ENCODE peak calls at places on chromosomes 2 and 18, in eight cellular contexts. Z is heart left ventricle, U is breast epithelium, B is spleen, P is thyroid gland, L is psoas muscle, K is thoracic aorta, Y is left lung. S is an unnamed sample.

GRCh38 chr2:43424262-43425207 is 171.3 kb downstream of the THADA start:
- DNase-seq in K (no peak), Z (no peak), U (no peak), L (no peak), B (no peak), Y (no peak), P (no peak), S (no peak)

GRCh38 chr2:63343397-63344109 is 244.7 kb downstream of the WDPCP start:
- DNase-seq in P (no peak), B (no peak), U (no peak), Y (no peak), Z (no peak), K (no peak), L (no peak), S (no peak)

GRCh38 chr18:75533954-75534353 is 106.5 kb upstream of the SMIM21 start:
- DNase-seq in U (no peak), B (no peak), Y (peak; percentile 44), Z (no peak), P (no peak), L (no peak), K (no peak), S (no peak)

GRCh38 chr2:57987835-57988573 is 58.6 kb upstream of the VRK2 start:
- DNase-seq in P (no peak), B (no peak), U (no peak), K (no peak), Z (no peak), L (no peak), Y (no peak), S (no peak)

GRCh38 chr2:24399434-24400206 is 39.3 kb upstream of the ITSN2 start:
- DNase-seq in Y (no peak), U (no peak), P (no peak), K (no peak), B (no peak), Z (no peak), L (no peak), S (no peak)

GRCh38 chr2:150214626-150215025 is 272.8 kb downstream of the RND3 start:
- DNase-seq in L (no peak), K (no peak), P (no peak), B (no peak), Y (no peak), U (no peak), Z (no peak), S (no peak)

GRCh38 chr2:176552456-176553135 is 283.4 kb downstream of the MTX2 start:
- DNase-seq in Z (no peak), L (no peak), K (no peak), P (no peak), U (no peak), B (no peak), Y (no peak), S (no peak)

GRCh38 chr2:138433995-138434991 is 67.3 kb upstream of the SPOPL start:
- DNase-seq in L (no peak), U (no peak), B (no peak), K (no peak), P (no peak), Z (no peak), Y (no peak), S (no peak)

GRCh38 chr2:189131986-189132385 is 47.6 kb downstream of the COL5A2 start:
- DNase-seq in K (no peak), P (no peak), B (no peak), L (no peak), Z (no peak), U (no peak), Y (no peak), S (no peak)

GRCh38 chr2:181036848-181037603 is 56.6 kb downstream of the UBE2E3 start:
- DNase-seq in L (no peak), Y (no peak), Z (no peak), K (no peak), B (no peak), U (no peak), P (no peak), S (no peak)

GRCh38 chr2:239826786-239827510 is 198.2 kb downstream of the NDUFA10 start:
- DNase-seq in P (no peak), K (no peak), Z (peak; percentile 48), L (no peak), B (peak; percentile 68), Y (peak; percentile 28), U (peak; percentile 11), S (peak; percentile 3)

GRCh38 chr2:239828192-239828972 is 196.8 kb downstream of the NDUFA10 start:
- DNase-seq in U (peak; percentile 10), B (peak; percentile 43), L (no peak), P (no peak), Y (peak; percentile 33), Z (peak; percentile 54), K (no peak), S (peak; percentile 60)

GRCh38 chr2:239826376-239826775 is 198.8 kb downstream of the NDUFA10 start:
- DNase-seq in Y (peak; percentile 44), K (no peak), L (no peak), Z (no peak), U (peak; percentile 5), B (no peak), P (no peak), S (peak; percentile 4)

GRCh38 chr2:239829326-239829725 is 195.8 kb downstream of the NDUFA10 start:
- DNase-seq in Y (peak; percentile 20), K (no peak), Z (peak; percentile 18), B (peak; percentile 35), L (no peak), U (peak; percentile 8), P (no peak), S (peak; percentile 65)

GRCh38 chr2:239827511-239827865 is 197.7 kb downstream of the NDUFA10 start:
- DNase-seq in L (no peak), K (no peak), U (peak; percentile 3), Z (peak; percentile 17), Y (peak; percentile 47), B (peak; percentile 25), P (no peak), S (peak; percentile 44)
- H3K9me3 ChIP-seq in L (no peaks in the 10 kb centered on the region), K (no peaks in the 10 kb centered on the region), U (no peaks in the 10 kb centered on the region), Z (no peaks in the 10 kb centered on the region), Y (no peaks in the 10 kb centered on the region), B (no peaks in the 10 kb centered on the region), P (no peaks in the 10 kb centered on the region), S (no peaks in the 10 kb centered on the region)

DNA sequence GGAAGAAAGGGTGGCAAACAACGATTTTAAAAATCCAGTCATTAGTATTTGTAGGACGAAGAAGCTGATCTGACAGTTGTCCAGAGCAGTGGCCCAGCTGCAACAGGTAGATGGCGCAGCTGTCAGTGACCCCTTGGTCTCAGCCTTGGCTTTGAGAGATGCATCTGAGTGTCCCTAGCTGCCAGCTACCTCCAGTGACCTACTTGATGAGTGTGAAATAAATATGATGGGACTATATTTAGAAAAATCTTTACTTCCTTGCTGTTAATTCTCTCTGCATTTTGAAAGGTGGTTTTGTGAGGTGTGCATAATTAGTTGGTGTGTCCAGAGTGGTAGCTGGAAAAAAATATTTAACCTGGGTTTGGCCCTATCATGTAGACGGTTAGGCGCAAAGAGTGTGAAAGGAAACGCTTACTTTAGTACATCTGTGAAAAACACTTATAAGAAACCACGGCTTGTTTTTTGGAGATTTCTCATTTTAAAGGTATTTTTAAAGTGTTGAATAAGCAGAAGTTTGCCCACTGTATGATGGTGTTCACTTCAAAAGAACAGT is 962 bp downstream of the INPP1 start:
- DNase-seq in Z (no peak), U (peak; percentile 58), K (no peak), P (peak; percentile 75), L (peak; percentile 69), Y (no peak), B (no peak), S (no peak)
- TF ChIP-seq CTCF in Z (peak; percentile 28), U (peak; percentile 19), K (peak; percentile 10), P (no peak), L (peak; percentile 36), Y (no peak), B (peak; percentile 38), S (no peak)

DNA sequence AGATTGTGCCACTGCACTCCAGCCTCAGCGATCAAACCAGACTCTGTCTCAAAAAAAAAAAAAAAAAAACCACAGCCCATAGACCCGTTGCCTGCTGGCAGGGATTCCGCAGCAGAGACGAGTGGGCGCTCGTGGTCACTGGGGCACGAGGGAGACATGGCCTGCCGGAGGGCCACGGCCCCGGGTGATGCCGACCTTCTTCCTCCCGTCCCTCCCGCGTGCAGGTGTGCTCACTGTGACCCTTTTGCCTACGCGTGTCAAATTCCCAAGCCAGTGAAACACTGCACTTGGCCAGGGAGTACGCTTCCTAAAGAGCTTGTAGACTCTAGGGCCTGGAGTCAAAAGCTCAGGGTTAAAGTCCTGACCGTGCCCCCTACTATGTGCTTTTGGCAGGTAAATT is 397.6 kb upstream of the MYT1L start:
- DNase-seq in Z (no peak), U (no peak), Y (no peak), L (no peak), B (no peak), P (no peak), K (no peak), S (no peak)
- H3K9me3 ChIP-seq in Z (no peaks in the 10 kb centered on the region), U (no peaks in the 10 kb centered on the region), Y (no peaks in the 10 kb centered on the region), L (no peaks in the 10 kb centered on the region), B (no peaks in the 10 kb centered on the region), P (no peaks in the 10 kb centered on the region), K (no peaks in the 10 kb centered on the region), S (no peaks in the 10 kb centered on the region)

GRCh38 chr2:234982096-234982834 is 30.4 kb downstream of the SH3BP4 start:
- DNase-seq in L (peak; percentile 30), Z (peak; percentile 59), Y (no peak), B (no peak), U (no peak), P (no peak), K (no peak), S (no peak)

GRCh38 chr2:234983011-234983726 is 31.4 kb downstream of the SH3BP4 start:
- DNase-seq in L (peak; percentile 16), K (no peak), P (peak; percentile 75), Z (peak; percentile 15), Y (no peak), U (no peak), B (no peak), S (no peak)

GRCh38 chr2:234979204-234980167 is 27.7 kb downstream of the SH3BP4 start:
- DNase-seq in Y (no peak), B (no peak), P (no peak), L (no peak), Z (peak; percentile 26), U (no peak), K (no peak), S (no peak)

GRCh38 chr2:234980476-234981187 is 28.8 kb downstream of the SH3BP4 start:
- DNase-seq in P (peak; percentile 68), K (no peak), L (peak; percentile 11), Y (no peak), U (no peak), B (no peak), Z (peak; percentile 4), S (no peak)

DNA sequence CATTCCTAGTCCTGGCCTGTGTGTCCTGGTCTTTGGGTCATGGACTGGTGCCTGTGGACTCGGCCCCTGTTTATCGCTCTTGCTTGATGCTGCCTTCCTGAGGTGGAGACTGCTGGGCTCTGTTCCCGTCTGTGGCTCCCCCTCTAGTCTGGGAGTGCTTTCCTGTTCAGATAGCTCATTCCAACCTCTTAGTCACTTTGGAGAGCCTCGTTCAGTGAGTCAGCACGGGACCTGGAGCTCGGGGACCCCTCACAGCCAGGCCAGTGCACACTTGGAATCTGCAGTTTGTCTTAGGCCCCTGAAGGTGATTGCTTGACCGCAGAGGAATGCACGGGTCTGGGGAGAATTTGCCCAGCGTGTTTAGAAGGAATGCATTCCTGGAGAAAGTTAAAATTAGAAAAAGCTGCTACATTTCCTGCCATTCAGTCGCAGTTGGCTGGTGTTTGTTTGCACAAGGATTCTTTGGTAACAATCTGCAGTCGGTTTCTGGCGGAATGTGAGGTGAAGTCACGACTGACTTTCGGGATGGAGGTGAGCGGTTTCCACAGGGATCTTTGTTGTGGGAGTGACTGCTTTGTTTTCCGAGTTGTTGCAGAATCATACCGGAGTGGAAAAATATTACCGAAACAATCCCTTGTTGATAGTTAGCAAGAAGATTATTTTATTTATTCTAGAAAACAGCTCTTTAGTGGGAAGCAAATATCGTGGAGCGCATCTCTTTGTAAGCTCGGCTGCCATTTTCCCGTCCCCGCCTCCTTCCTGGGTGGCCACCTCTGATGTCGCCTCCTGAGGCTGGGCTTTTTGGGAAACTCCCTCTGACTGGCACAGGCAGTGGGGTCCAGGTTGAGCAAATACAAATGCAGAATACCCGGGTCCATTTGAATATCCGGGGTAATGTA is 29.6 kb downstream of the SH3BP4 start:
- DNase-seq in B (no peak), L (peak; percentile 79), P (peak; percentile 95), Y (no peak), K (peak; percentile 75), Z (peak; percentile 80), U (peak; percentile 68), S (peak; percentile 35)
- TF ChIP-seq CTCF in B (no peak), L (no peak), P (no peak), Y (no peak), K (no peak), Z (no peak), U (no peak), S (no peak)

S was measured in ascending aorta.